ENCODE peak calls at places on chromosomes 4 and X, in nine cellular contexts. A, T, S, R, G, W, D, I and K are unnamed samples. For H3K9me3, the result is how much of the 10 kb centered on the place peaks cover.

GRCh38 chr4:80732010-80732409 is 298.5 kb upstream of the BMP3 start:
- DNase-seq in A (no peak), T (no peak), S (no peak), R (no peak), G (peak), W (no peak), D (no peak), I (no peak), K (no peak)

GRCh38 chrX:42085836-42086235 is 162.5 kb upstream of the CASK start:
- DNase-seq in A (no peak), T (no peak), S (no peak), R (no peak), G (no peak), W (no peak), D (no peak), I (no peak), K (no peak)

GRCh38 chr4:23166919-23167318 is 474.2 kb downstream of the GBA3 start:
- DNase-seq in A (no peak), T (no peak), S (no peak), R (no peak), G (no peak), W (no peak), D (no peak), I (no peak), K (no peak)

GRCh38 chr4:143700060-143700419 is 435 bp downstream of the FREM3 start:
- DNase-seq in A (peak), T (no peak), S (no peak), R (no peak), G (no peak), W (no peak), D (peak), I (no peak), K (no peak)

GRCh38 chr4:38673109-38673978 is 9.3 kb downstream of the KLF3 start:
- DNase-seq in A (peak), T (peak), S (no peak), R (peak), G (peak), W (peak), D (no peak), I (peak), K (peak)

GRCh38 chrX:71184803-71185495 is 38.1 kb upstream of the GJB1 start:
- DNase-seq in A (no peak), T (no peak), S (no peak), R (no peak), G (no peak), W (peak), D (no peak), I (no peak), K (no peak)

GRCh38 chr4:8096690-8097061 is 61.9 kb downstream of the ABLIM2 start:
- DNase-seq in A (no peak), T (no peak), S (no peak), R (no peak), G (no peak), W (no peak), D (no peak), I (no peak), K (peak)

GRCh38 chrX:68894513-68895338 is 65.9 kb downstream of the EFNB1 start:
- DNase-seq in A (peak), T (peak), S (no peak), R (peak), G (peak), W (peak), D (peak), I (peak), K (peak)

GRCh38 chrX:70046978-70047377 is 2.8 kb downstream of the AWAT2 start:
- DNase-seq in A (no peak), T (no peak), S (no peak), R (no peak), G (no peak), W (no peak), D (no peak), I (no peak), K (no peak)

GRCh38 chr4:101284546-101284945 is 62.8 kb downstream of the PPP3CA start:
- DNase-seq in A (no peak), T (no peak), S (no peak), R (no peak), G (no peak), W (no peak), D (no peak), I (no peak), K (no peak)

GRCh38 chrX:39725928-39726619 is 371.7 kb downstream of the BCOR start:
- DNase-seq in A (no peak), T (no peak), S (peak), R (no peak), G (no peak), W (no peak), D (no peak), I (no peak), K (no peak)

GRCh38 chr4:155944516-155944915 is 9.2 kb downstream of the CTSO start:
- DNase-seq in A (no peak), T (no peak), S (no peak), R (no peak), G (no peak), W (no peak), D (no peak), I (no peak), K (no peak)

GRCh38 chr4:22179124-22179874 is 230.7 kb upstream of the KCNIP4 start:
- DNase-seq in A (no peak), T (no peak), S (peak), R (no peak), G (peak), W (no peak), D (no peak), I (no peak), K (no peak)

GRCh38 chr4:150212927-150213326 is 134.7 kb downstream of the DCLK2 start:
- DNase-seq in A (no peak), T (no peak), S (no peak), R (no peak), G (no peak), W (no peak), D (no peak), I (no peak), K (no peak)

GRCh38 chr4:180449395-180449956 is 1793.7 kb upstream of the TENM3 start:
- DNase-seq in A (peak), T (no peak), S (no peak), R (no peak), G (no peak), W (no peak), D (no peak), I (peak), K (no peak)

GRCh38 chrX:70247252-70247651 is 12.8 kb downstream of the P2RY4 start:
- DNase-seq in A (no peak), T (no peak), S (no peak), R (no peak), G (no peak), W (no peak), D (no peak), I (no peak), K (no peak)

DNA sequence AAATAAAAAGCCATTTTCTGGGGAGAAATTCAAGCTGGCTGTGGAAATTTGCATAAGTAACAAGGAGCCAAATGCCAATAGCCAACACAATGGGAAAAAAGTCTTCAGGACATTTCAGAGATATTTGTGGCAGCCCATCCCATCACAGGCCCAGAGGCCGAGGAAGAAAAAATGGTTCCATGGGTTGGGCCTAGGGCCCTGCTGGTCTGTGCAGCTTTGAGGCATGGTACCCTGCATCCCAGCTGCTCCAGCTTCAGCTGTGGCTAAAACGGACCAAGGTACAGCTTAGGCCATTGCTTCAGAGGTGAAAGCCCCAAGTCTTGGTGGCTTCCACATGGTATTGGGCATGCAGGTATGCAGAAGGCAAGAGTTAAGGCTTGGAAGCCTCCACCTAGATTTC is 14.2 kb upstream of the IL9R start:
- DNase-seq in A (no peak), T (no peak), S (no peak), R (no peak), G (no peak), W (no peak), D (no peak), I (no peak), K (no peak)
- H3K9me3 ChIP-seq in A (half or more), T (under half), S (under half), R (under half), G (under half), W (under half), D (under half), I (under half), K (under half)

DNA sequence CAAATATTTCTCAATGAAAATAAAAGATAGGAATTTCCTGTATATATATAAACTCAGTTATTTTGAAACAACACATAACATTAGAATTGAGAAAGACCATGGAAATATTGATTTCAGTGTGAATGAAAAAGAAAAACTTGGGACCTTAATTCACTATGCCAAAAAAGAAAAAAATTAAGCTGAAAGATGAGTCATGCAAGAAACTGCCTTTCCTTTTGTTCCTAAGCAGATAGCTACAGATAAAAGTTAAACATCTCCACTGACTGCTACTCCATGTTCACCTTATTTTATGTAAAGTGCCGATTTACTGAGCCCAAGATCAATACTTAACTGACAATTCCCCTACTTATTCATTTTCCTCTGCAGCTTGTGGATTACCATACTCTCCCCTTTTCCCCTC is 40.3 kb upstream of the YTHDC1 start:
- DNase-seq in A (no peak), T (no peak), S (no peak), R (no peak), G (no peak), W (no peak), D (no peak), I (no peak), K (no peak)
- TF ChIP-seq CTCF in A (no peak), T (no peak), S (no peak), R (no peak), G (no peak), W (no peak), D (no peak), I (no peak), K (no peak)

DNA sequence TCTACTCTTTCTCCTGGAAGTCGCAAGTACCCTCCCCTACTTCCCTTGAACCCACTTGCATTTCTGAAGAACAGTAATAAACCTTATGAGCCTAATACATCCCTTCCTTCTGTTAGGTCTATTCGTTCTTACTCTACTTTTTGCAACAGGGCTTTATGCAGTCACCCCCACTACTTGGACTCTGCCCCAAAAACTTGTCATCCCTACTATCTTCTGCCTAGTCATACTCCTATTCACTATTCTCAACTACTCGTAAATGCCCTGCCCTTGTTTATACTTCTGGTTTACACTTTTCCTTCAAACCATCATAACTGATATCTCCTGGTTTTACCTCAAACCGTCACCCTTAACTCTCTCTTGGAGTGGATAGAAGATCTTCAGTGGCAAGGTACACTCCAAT is 55.2 kb upstream of the SLIT2 start:
- DNase-seq in A (no peak), T (no peak), S (no peak), R (no peak), G (no peak), W (no peak), D (no peak), I (no peak), K (no peak)
- H3K9me3 ChIP-seq in A (under half), T (under half), S (under half), R (under half), G (under half), W (under half), D (under half), I (under half), K (under half)

DNA sequence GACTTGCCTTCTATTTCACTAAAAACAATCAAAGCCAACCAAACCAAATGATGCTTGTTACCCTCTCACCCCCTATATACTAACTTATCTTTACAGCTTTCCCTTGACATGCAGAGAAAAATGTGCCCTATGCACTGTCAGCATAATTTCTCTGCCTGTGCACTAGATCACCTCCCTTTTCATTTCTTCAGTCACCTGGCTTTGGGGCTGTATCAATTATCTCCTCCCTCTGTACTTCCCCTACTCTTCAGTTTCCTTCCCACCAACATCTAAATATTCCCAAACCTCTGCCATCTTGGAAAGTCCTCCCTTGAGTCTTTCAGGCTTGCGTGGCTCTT is 103.5 kb upstream of the TAPT1 start:
- DNase-seq in A (no peak), T (no peak), S (no peak), R (no peak), G (no peak), W (no peak), D (no peak), I (no peak), K (no peak)
- TF ChIP-seq CTCF in A (no peak), T (no peak), S (no peak), R (no peak), G (no peak), W (no peak), D (no peak), I (no peak), K (no peak)

DNA sequence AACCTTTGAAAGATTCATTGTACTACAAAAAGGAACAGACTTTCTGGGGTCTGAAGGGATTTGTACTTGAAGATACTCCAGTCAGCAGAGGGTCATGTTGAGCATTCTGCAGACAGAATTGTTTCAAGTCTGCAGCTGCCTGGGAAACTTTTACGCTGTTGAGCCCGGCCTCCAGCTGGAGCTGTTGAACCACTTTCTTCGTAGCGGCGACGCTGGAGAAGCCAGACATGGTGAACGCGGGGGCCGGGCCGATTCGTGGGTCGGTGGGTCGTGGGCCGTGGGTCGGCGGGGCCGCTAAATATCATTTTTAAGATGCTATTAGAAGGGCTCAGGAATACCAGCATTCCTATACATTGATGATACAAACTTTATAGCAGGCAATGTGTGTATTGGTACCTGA is 12.0 kb upstream of the RTL9 start:
- DNase-seq in A (peak), T (peak), S (no peak), R (no peak), G (no peak), W (no peak), D (no peak), I (peak), K (peak)
- H3K9me3 ChIP-seq in A (under half), T (under half), S (under half), R (under half), G (under half), W (under half), D (under half), I (under half), K (under half)

DNA sequence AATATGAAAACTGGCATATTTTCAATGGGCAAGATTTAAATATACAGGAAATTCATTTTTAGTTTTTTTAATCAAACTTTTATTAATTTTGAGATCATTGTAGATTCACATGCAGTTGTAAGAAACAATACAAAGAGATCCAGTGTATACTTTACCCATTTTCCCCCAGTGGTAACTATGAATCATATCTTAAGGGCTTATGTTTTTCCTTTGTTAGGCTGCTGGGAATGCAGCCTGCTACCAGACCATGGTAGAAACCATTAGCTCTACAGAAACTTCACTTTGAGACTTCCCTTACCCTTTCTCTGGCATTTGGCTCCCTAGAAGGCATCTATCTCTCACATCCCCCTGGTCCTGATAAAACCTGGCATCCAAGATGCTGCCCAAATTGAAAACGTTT is 147.6 kb upstream of the EOLA2 start:
- DNase-seq in A (no peak), T (no peak), S (no peak), R (no peak), G (no peak), W (no peak), D (no peak), I (no peak), K (no peak)
- TF ChIP-seq CTCF in A (no peak), T (no peak), S (no peak), R (no peak), G (no peak), W (no peak), D (no peak), I (no peak), K (no peak)

GRCh38 chrX:43718956-43719355 is 62.9 kb downstream of the MAOA start:
- DNase-seq in A (no peak), T (no peak), S (no peak), R (no peak), G (peak), W (no peak), D (no peak), I (no peak), K (no peak)
- H3K9me3 ChIP-seq in A (under half), T (under half), S (under half), R (under half), G (under half), W (under half), D (under half), I (under half), K (under half)

GRCh38 chr4:41177016-41177415 is 37.3 kb downstream of the APBB2 start:
- DNase-seq in A (no peak), T (no peak), S (no peak), R (no peak), G (no peak), W (no peak), D (no peak), I (no peak), K (no peak)
- TF ChIP-seq CTCF in A (no peak), T (no peak), S (peak), R (no peak), G (peak), W (no peak), D (no peak), I (no peak), K (no peak)